ENCODE peak calls at places on chromosome 22, in seven cellular contexts. O is GM12891, F is K562, D is H1, Y is SK-N-SH, A is GM12878, X is HepG2. T is an unnamed sample.

GRCh38 chr22:44357296-44357961 is 44.7 kb upstream of the SHISAL1 start:
- DNase-seq in O (no peak), F (no peak), D (no peak), Y (no peak), A (no peak), X (no peak), T (no peak)

GRCh38 chr22:28250036-28250695 is 331.1 kb upstream of the PITPNB start:
- DNase-seq in O (no peak), F (peak; percentile 14), D (no peak), Y (no peak), A (no peak), X (no peak), T (no peak)

GRCh38 chr22:33757041-33757440 is 163.2 kb downstream of the LARGE1 start:
- DNase-seq in O (no peak), F (no peak), D (no peak), Y (no peak), A (no peak), X (no peak), T (no peak)

GRCh38 chr22:27801616-27802388 is at the start of gene MN1:
- DNase-seq in O (peak; percentile 45), F (no peak), D (no peak), Y (peak; percentile 89), A (no peak), X (no peak), T (peak; percentile 36)

GRCh38 chr22:23657712-23658111 is 25.6 kb upstream of the DRICH1 start:
- DNase-seq in O (no peak), F (no peak), D (no peak), Y (no peak), A (no peak), X (no peak), T (no peak)

GRCh38 chr22:45484742-45485141 is 17.9 kb upstream of the FBLN1 start:
- DNase-seq in O (no peak), F (no peak), D (no peak), Y (no peak), A (no peak), X (no peak), T (no peak)

GRCh38 chr22:24965822-24966626 is 13.5 kb downstream of the KIAA1671 start:
- DNase-seq in O (no peak), F (no peak), D (no peak), Y (no peak), A (no peak), X (peak; percentile 67), T (no peak)

GRCh38 chr22:44862981-44863860 is 110.8 kb downstream of the ARHGAP8 start:
- DNase-seq in O (no peak), F (peak; percentile 10), D (no peak), Y (no peak), A (no peak), X (no peak), T (no peak)

GRCh38 chr22:17131686-17132085 is 10.5 kb upstream of the TMEM121B start:
- DNase-seq in O (no peak), F (no peak), D (peak; percentile 17), Y (no peak), A (no peak), X (no peak), T (no peak)

GRCh38 chr22:38056969-38057841 is at the start of gene PICK1:
- DNase-seq in O (peak; percentile 94), F (peak; percentile 83), D (peak; percentile 63), Y (peak; percentile 89), A (peak; percentile 32), X (peak; percentile 93), T (peak; percentile 93)

GRCh38 chr22:24201681-24202590 is 20.6 kb downstream of the SUSD2 start:
- DNase-seq in O (no peak), F (no peak), D (no peak), Y (no peak), A (no peak), X (peak; percentile 39), T (no peak)

GRCh38 chr22:43210631-43211515 is 23.9 kb upstream of the TTLL12 start:
- DNase-seq in O (no peak), F (no peak), D (no peak), Y (no peak), A (no peak), X (no peak), T (no peak)

GRCh38 chr22:27405672-27406388 is 395.7 kb downstream of the MN1 start:
- DNase-seq in O (peak; percentile 44), F (peak; percentile 43), D (peak; percentile 25), Y (peak; percentile 82), A (no peak), X (peak; percentile 16), T (peak; percentile 36)

GRCh38 chr22:42939941-42940653 is 74.9 kb downstream of the PACSIN2 start:
- DNase-seq in O (no peak), F (no peak), D (no peak), Y (no peak), A (no peak), X (peak; percentile 88), T (no peak)

GRCh38 chr22:23481369-23481768 is 98.7 kb downstream of the IGLL1 start:
- DNase-seq in O (no peak), F (no peak), D (no peak), Y (no peak), A (no peak), X (no peak), T (no peak)

GRCh38 chr22:26406118-26406517 is 22.9 kb upstream of the ASPHD2 start:
- DNase-seq in O (no peak), F (peak; percentile 18), D (no peak), Y (no peak), A (no peak), X (no peak), T (no peak)

GRCh38 chr22:39245130-39246039 is 603 bp upstream of the PDGFB start:
- DNase-seq in O (no peak), F (no peak), D (no peak), Y (no peak), A (no peak), X (no peak), T (no peak)

GRCh38 chr22:39244073-39244495 is 698 bp downstream of the PDGFB start:
- DNase-seq in O (no peak), F (no peak), D (no peak), Y (no peak), A (no peak), X (no peak), T (no peak)

GRCh38 chr22:39243443-39244072 is 1.2 kb downstream of the PDGFB start:
- DNase-seq in O (no peak), F (no peak), D (no peak), Y (no peak), A (no peak), X (peak; percentile 75), T (no peak)

GRCh38 chr22:39246217-39246616 is 1.4 kb upstream of the PDGFB start:
- DNase-seq in O (no peak), F (no peak), D (no peak), Y (no peak), A (no peak), X (no peak), T (no peak)

DNA sequence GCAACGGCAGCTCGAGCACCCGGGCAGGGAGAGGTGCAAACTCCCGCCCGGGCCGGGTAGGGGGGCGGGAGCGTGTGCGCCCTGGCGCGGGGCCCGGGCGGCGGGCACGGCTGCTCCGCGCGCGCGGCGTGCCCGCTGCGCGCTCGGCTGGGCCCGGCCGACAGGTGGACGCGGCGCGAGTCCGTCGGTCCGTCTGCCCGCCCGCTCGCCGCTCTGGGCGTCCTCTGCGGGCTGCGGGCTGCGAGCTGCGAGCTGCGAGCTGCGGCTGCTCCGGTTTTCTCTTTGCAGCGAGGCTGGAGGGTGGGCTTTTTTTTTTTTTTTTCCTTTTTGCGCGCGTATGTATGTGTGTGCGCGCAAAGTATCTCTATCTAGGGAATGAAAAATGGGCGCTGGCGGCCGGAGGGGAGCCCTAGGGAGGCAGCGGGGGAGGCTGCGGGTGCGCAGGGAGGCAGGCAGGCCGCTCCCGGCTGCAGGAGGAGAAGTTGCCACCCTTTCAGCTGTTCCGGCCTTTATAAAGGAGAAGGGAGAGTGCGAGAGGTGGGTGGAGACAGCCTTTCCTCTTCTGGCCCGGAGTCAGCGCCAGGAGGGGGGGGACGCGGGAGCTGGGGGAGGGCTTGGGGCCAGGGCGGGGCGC is at the start of gene PDGFB:
- DNase-seq in O (no peak), F (peak; percentile 52), D (no peak), Y (no peak), A (no peak), X (no peak), T (no peak)
- TF ChIP-seq TAF1 in O (no peak), F (no peak), D (peak; percentile 26), Y (no peak), A (no peak), X (no peak), T (no peak)

GRCh38 chr22:19663821-19664325 is 50.4 kb upstream of the SEPTIN5 start:
- DNase-seq in O (no peak), F (peak; percentile 65), D (no peak), Y (peak; percentile 85), A (no peak), X (no peak), T (no peak)
- TF ChIP-seq TAF1 in O (no peak), F (no peak), D (no peak), Y (no peak), A (no peak), X (no peak), T (no peak)

GRCh38 chr22:47298017-47298820 is 535.8 kb downstream of the TBC1D22A start:
- DNase-seq in O (no peak), F (no peak), D (no peak), Y (peak; percentile 5), A (no peak), X (no peak), T (no peak)

GRCh38 chr22:47296405-47297260 is 534.2 kb downstream of the TBC1D22A start:
- DNase-seq in O (no peak), F (peak; percentile 22), D (no peak), Y (peak; percentile 17), A (no peak), X (no peak), T (no peak)

GRCh38 chr22:47299211-47299878 is 536.9 kb downstream of the TBC1D22A start:
- DNase-seq in O (no peak), F (no peak), D (no peak), Y (peak; percentile 13), A (no peak), X (no peak), T (no peak)

GRCh38 chr22:47295982-47296381 is 533.5 kb downstream of the TBC1D22A start:
- DNase-seq in O (no peak), F (no peak), D (no peak), Y (no peak), A (no peak), X (no peak), T (no peak)

DNA sequence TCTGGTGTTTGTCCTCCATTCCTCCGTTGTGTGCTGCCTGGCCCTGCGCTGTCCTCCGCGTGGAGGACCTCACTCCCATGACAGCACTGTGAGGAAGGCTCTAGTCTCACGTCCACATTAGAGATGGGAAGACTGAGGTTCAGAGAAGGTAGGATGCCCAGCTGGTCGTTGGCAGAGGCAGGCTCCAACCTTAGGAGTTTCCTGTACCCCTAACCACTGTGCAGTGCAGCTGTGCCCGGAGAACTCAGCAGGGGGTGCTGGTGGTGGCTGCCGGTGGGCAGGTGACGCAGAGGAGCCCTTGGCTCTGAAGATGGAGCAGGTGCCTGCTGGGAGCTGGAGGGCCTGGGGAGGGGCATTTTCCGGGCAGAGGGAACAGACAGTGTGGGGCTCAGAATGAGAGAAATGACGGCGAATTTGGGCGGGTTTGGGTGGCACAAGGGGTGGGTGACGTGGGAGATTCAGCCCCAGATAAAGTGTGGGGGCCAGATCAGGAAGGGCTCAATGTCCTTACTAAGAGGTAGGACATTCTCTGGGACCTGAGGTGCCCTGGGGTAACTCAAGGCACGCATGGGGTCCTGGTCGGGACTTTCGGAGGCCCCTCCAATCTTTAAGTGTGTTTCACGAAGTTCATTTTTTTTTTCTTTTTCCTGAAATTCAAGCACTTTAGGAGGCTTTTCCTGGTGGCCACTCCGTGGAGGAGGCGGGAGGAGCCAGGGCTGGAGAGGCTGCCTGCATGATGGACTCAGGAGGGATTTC is 535.0 kb downstream of the TBC1D22A start:
- DNase-seq in O (no peak), F (no peak), D (no peak), Y (peak; percentile 6), A (no peak), X (no peak), T (no peak)
- TF ChIP-seq TAF1 in O (no peak), F (no peak), D (no peak), Y (no peak), A (no peak), X (no peak), T (no peak)

GRCh38 chr22:41364955-41365354 is 16.8 kb upstream of the TEF start:
- DNase-seq in O (no peak), F (no peak), D (no peak), Y (no peak), A (no peak), X (no peak), T (no peak)
- TF ChIP-seq TAF1 in O (no peak), F (no peak), D (no peak), Y (no peak), A (no peak), X (no peak), T (no peak)

T was measured in GM12892.